ENCODE peak calls at places on chromosomes 3 and 15, in four cellular contexts. X, E, T and J are unnamed samples.

GRCh38 chr3:124854027-124854426 is 33.1 kb downstream of the ITGB5 start:
- DNase-seq in X (no peak), E (no peak), T (no peak), J (no peak)

GRCh38 chr3:184727357-184728060 is 15.6 kb upstream of the MAGEF1 start:
- DNase-seq in X (peak), E (peak), T (no peak), J (peak)

GRCh38 chr15:74858366-74858735 is 14.8 kb downstream of the SCAMP2 start:
- DNase-seq in X (no peak), E (no peak), T (no peak), J (no peak)

GRCh38 chr3:143216709-143217182 is 97.2 kb downstream of the CHST2 start:
- DNase-seq in X (no peak), E (no peak), T (no peak), J (no peak)

GRCh38 chr3:71784914-71785593 is at the start of gene PROK2:
- DNase-seq in X (no peak), E (no peak), T (no peak), J (peak)

GRCh38 chr3:106130384-106131084 is 261.7 kb upstream of the CBLB start:
- DNase-seq in X (no peak), E (peak), T (no peak), J (no peak)

GRCh38 chr15:66388057-66388363 is 1.3 kb downstream of the MAP2K1 start:
- DNase-seq in X (no peak), E (no peak), T (no peak), J (no peak)

GRCh38 chr3:94965867-94966471 is 903.1 kb downstream of the NSUN3 start:
- DNase-seq in X (no peak), E (no peak), T (no peak), J (no peak)

GRCh38 chr3:187082976-187083375 is 56.3 kb downstream of the RPL39L start:
- DNase-seq in X (no peak), E (no peak), T (no peak), J (no peak)

GRCh38 chr15:69279636-69280035 is 19.1 kb upstream of the PAQR5 start:
- DNase-seq in X (no peak), E (no peak), T (no peak), J (no peak)

GRCh38 chr15:81398910-81399551 is 25.0 kb upstream of the TMC3 start:
- DNase-seq in X (no peak), E (no peak), T (no peak), J (no peak)

GRCh38 chr15:88894819-88895767 is at the start of gene HAPLN3:
- DNase-seq in X (no peak), E (peak), T (no peak), J (peak)

GRCh38 chr3:43704697-43705096 is 14.0 kb downstream of the ABHD5 start:
- DNase-seq in X (no peak), E (no peak), T (no peak), J (no peak)

GRCh38 chr3:185332026-185332735 is 30.8 kb upstream of the MAP3K13 start:
- DNase-seq in X (peak), E (no peak), T (peak), J (no peak)

GRCh38 chr15:52714968-52715367 is 35.8 kb upstream of the ATOSA start:
- DNase-seq in X (no peak), E (no peak), T (no peak), J (no peak)

GRCh38 chr3:14323401-14324223 is 78.8 kb upstream of the SLC6A6 start:
- DNase-seq in X (no peak), E (no peak), T (no peak), J (no peak)

GRCh38 chr15:80967451-80967850 is 22.2 kb downstream of the MESD start:
- DNase-seq in X (peak), E (no peak), T (no peak), J (no peak)

GRCh38 chr3:125129512-125129962 is 73.7 kb upstream of the HEG1 start:
- DNase-seq in X (peak), E (peak), T (no peak), J (no peak)

GRCh38 chr15:75718326-75718725 is 5.7 kb upstream of the CSPG4 start:
- DNase-seq in X (no peak), E (no peak), T (no peak), J (no peak)

GRCh38 chr3:141699349-141699748 is 38.7 kb upstream of the RNF7 start:
- DNase-seq in X (no peak), E (no peak), T (no peak), J (no peak)

GRCh38 chr3:39752751-39753150 is 56.7 kb upstream of the MYRIP start:
- DNase-seq in X (no peak), E (no peak), T (no peak), J (no peak)

GRCh38 chr3:39752019-39752637 is 57.3 kb upstream of the MYRIP start:
- DNase-seq in X (no peak), E (no peak), T (no peak), J (no peak)

GRCh38 chr3:39753361-39753760 is 56.0 kb upstream of the MYRIP start:
- DNase-seq in X (no peak), E (no peak), T (no peak), J (no peak)

GRCh38 chr3:39748002-39748401 is 61.4 kb upstream of the MYRIP start:
- DNase-seq in X (no peak), E (no peak), T (no peak), J (no peak)

GRCh38 chr3:39750677-39751076 is 58.7 kb upstream of the MYRIP start:
- DNase-seq in X (no peak), E (no peak), T (no peak), J (no peak)
- TF ChIP-seq TARDBP in X (no peak), E (no peak), T (no peak), J (no peak)

GRCh38 chr3:196617256-196617655 is 22.2 kb upstream of the NRROS start:
- DNase-seq in X (no peak), E (no peak), T (no peak), J (no peak)
- TF ChIP-seq FOXM1 in X (no peak), E (no peak), T (no peak), J (no peak)

DNA sequence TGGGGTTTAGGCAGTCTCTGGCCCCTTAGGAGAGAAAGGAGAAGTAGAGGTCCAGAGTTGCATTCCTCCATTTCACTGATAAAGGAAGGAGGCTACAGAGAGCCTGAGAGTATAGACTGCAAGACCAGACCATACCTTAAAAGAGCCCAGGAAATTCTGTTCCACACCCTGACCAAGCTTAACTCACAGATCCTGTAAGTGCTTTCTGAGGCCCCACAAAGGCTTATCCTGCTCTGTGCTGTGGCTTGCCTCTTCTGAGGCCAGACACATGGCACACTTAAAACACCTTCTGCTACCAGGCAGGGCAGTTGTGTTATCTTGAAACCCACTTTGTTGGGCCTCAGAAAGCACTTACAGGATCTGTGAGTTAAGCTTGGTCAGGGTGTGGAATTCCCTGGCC is 39.1 kb upstream of the LEKR1 start:
- DNase-seq in X (no peak), E (peak), T (no peak), J (no peak)
- TF ChIP-seq SP1 in X (no peak), E (no peak), T (no peak), J (no peak)

DNA sequence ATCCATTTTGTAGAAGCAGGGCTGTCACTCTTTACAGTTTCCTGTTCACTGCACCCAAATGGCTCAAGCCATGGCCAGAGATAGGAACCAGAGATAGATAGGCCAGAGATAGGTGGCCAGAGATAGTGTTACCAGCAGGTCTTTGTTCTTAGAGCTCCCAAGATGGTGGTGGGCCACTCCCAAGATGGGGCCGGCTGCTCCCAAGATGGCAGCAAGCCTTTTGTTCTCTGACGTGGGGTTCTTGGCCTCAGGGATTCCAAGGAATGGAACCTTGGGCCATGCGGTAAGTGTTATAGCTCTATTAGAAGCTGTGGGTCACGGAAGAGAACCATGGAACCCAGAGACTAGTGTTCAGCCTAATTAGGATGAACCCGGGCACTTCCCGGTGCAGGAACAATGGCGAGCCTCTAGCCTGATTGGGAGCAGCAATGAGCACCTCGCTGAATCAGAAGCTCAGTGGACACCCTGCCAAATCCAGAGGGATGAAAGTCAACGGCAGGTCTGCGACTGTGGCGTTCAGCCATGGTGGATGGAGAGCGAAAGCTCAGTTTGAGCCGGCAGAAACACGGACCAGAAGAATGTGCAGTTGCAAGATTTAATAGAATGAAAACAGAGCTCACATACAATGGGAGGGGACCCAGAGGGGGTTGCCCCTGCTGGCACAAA is 45.0 kb upstream of the CD96 start:
- DNase-seq in X (no peak), E (no peak), T (no peak), J (no peak)
- TF ChIP-seq TARDBP in X (no peak), E (no peak), T (no peak), J (no peak)